ENCODE peak calls at places on chromosomes 1 and 21, in eight cellular contexts. C, L, N, O, X, Q, Z and I are unnamed samples.

GRCh38 chr1:214957330-214958137 is 125.0 kb upstream of the KCNK2 start:
- DNase-seq in X (no peak), Q (no peak), N (no peak), Z (no peak), C (no peak), L (no peak), O (peak), I (no peak)

GRCh38 chr1:114352797-114353196 is 158.2 kb downstream of the TRIM33 start:
- DNase-seq in Z (no peak), N (no peak), Q (no peak), X (no peak), C (peak), O (no peak), L (no peak), I (no peak)

GRCh38 chr1:217431395-217431794 is 199.5 kb downstream of the GPATCH2 start:
- DNase-seq in O (no peak), Z (no peak), Q (no peak), C (no peak), L (no peak), N (no peak), X (no peak), I (no peak)

GRCh38 chr1:12482999-12483398 is 135.0 kb downstream of the DHRS3 start:
- DNase-seq in X (no peak), N (no peak), C (no peak), Z (no peak), O (peak), Q (no peak), L (no peak), I (no peak)

GRCh38 chr1:110337704-110338199 is 1.4 kb upstream of the RBM15 start:
- DNase-seq in O (no peak), N (peak), L (peak), X (peak), C (no peak), Z (no peak), Q (peak), I (no peak)

GRCh38 chr1:8423134-8423701 is 105.3 kb downstream of the SLC45A1 start:
- DNase-seq in Z (no peak), X (no peak), O (no peak), C (peak), L (peak), N (peak), Q (no peak), I (no peak)

GRCh38 chr1:159869173-159869572 is 6.7 kb upstream of the VSIG8 start:
- DNase-seq in L (no peak), X (no peak), C (no peak), Z (no peak), Q (no peak), N (no peak), O (peak), I (no peak)

GRCh38 chr21:33491373-33492102 is at the start of gene DNAJC28:
- DNase-seq in Z (peak), Q (peak), C (peak), N (peak), X (peak), L (peak), O (peak), I (peak)

GRCh38 chr1:152162826-152163463 is 3.9 kb upstream of the RPTN start:
- DNase-seq in L (no peak), O (peak), C (no peak), Q (no peak), Z (no peak), N (no peak), X (no peak), I (no peak)

GRCh38 chr1:156104065-156104810 is 10.3 kb upstream of the LMNA start:
- DNase-seq in Z (peak), O (peak), X (no peak), C (peak), N (peak), Q (peak), L (peak), I (no peak)

GRCh38 chr1:162364498-162364897 is 12.2 kb downstream of the SPATA46 start:
- DNase-seq in C (no peak), Q (no peak), Z (no peak), X (no peak), O (peak), L (no peak), N (no peak), I (no peak)

GRCh38 chr1:110495926-110496600 is 22.9 kb downstream of the KCNA10 start:
- DNase-seq in Z (no peak), L (peak), N (peak), O (peak), X (peak), Q (peak), C (peak), I (no peak)

GRCh38 chr21:25568230-25568629 is 39.1 kb downstream of the MRPL39 start:
- DNase-seq in Z (no peak), N (no peak), O (peak), Q (no peak), L (no peak), C (no peak), X (peak), I (no peak)

GRCh38 chr1:226738421-226738994 is 574 bp downstream of the ITPKB start:
- DNase-seq in L (peak), N (peak), Z (no peak), X (peak), C (no peak), Q (peak), O (peak), I (no peak)

GRCh38 chr1:41322835-41323234 is 38.4 kb upstream of the FOXO6 start:
- DNase-seq in N (no peak), Q (peak), C (peak), O (peak), Z (no peak), X (peak), L (peak), I (no peak)

GRCh38 chr21:20875741-20876140 is 122.5 kb upstream of the NCAM2 start:
- DNase-seq in Z (no peak), L (no peak), X (no peak), C (no peak), Q (no peak), N (no peak), O (no peak), I (no peak)

GRCh38 chr1:228770779-228771223 is 35.5 kb downstream of the RHOU start:
- DNase-seq in L (no peak), Z (no peak), Q (peak), O (no peak), X (no peak), N (no peak), C (no peak), I (no peak)

GRCh38 chr1:54965624-54966340 is 14.6 kb upstream of the TMEM61 start:
- DNase-seq in C (no peak), X (no peak), O (peak), N (no peak), Z (no peak), L (no peak), Q (peak), I (no peak)

GRCh38 chr1:205068457-205069035 is 15.7 kb downstream of the TMEM81 start:
- DNase-seq in Z (no peak), Q (no peak), L (no peak), O (peak), N (no peak), X (no peak), C (no peak), I (no peak)

GRCh38 chr1:198246331-198246730 is 89.5 kb downstream of the NEK7 start:
- DNase-seq in L (no peak), Q (no peak), N (no peak), X (no peak), Z (no peak), C (no peak), O (peak), I (no peak)

GRCh38 chr1:33392639-33393038 is 38.3 kb downstream of the PHC2 start:
- DNase-seq in Q (no peak), Z (no peak), L (no peak), C (no peak), O (no peak), N (no peak), X (no peak), I (no peak)

GRCh38 chr1:58454343-58454742 is 92.2 kb downstream of the OMA1 start:
- DNase-seq in Z (no peak), N (no peak), Q (no peak), X (no peak), O (no peak), C (no peak), L (no peak), I (no peak)

GRCh38 chr21:30199989-30200388 is 15.9 kb downstream of the CLDN8 start:
- DNase-seq in L (no peak), Z (no peak), N (no peak), X (no peak), C (no peak), O (no peak), Q (no peak), I (no peak)

GRCh38 chr1:25997759-25998074 is at the start of gene PAFAH2:
- DNase-seq in O (no peak), L (no peak), N (peak), Z (no peak), Q (no peak), C (no peak), X (peak), I (no peak)

GRCh38 chr1:21397813-21398188 is 42.1 kb upstream of the NBPF3 start:
- DNase-seq in Z (no peak), C (no peak), N (no peak), O (peak), X (peak), Q (no peak), L (peak), I (no peak)

GRCh38 chr1:31479801-31480200 is 66.8 kb downstream of the SERINC2 start:
- DNase-seq in L (no peak), O (peak), Q (no peak), C (no peak), N (no peak), X (no peak), Z (no peak), I (no peak)

GRCh38 chr21:44304846-44305245 is 5.0 kb downstream of the PFKL start:
- DNase-seq in X (peak), C (no peak), Z (no peak), L (peak), O (peak), Q (peak), N (no peak), I (no peak)

GRCh38 chr1:94306521-94306920 is 69.1 kb upstream of the ARHGAP29 start:
- DNase-seq in C (no peak), O (no peak), L (no peak), Z (no peak), Q (no peak), X (no peak), N (no peak), I (no peak)

GRCh38 chr1:94314222-94314858 is 77.0 kb upstream of the ARHGAP29 start:
- DNase-seq in Q (no peak), Z (no peak), O (no peak), N (no peak), X (no peak), C (no peak), L (no peak), I (no peak)

GRCh38 chr1:94309829-94310569 is 72.6 kb upstream of the ARHGAP29 start:
- DNase-seq in X (no peak), N (no peak), C (no peak), O (no peak), Z (no peak), L (no peak), Q (no peak), I (no peak)

GRCh38 chr1:94309216-94309615 is 71.8 kb upstream of the ARHGAP29 start:
- DNase-seq in O (no peak), L (no peak), C (no peak), Q (no peak), N (no peak), Z (no peak), X (no peak), I (no peak)

GRCh38 chr1:94310570-94311270 is 73.3 kb upstream of the ARHGAP29 start:
- DNase-seq in C (no peak), Z (no peak), O (no peak), Q (no peak), X (no peak), N (no peak), L (no peak), I (no peak)
- TF ChIP-seq CTCF in C (no peak), Z (no peak), O (no peak), Q (no peak), X (no peak), N (no peak), L (no peak), I (no peak)

DNA sequence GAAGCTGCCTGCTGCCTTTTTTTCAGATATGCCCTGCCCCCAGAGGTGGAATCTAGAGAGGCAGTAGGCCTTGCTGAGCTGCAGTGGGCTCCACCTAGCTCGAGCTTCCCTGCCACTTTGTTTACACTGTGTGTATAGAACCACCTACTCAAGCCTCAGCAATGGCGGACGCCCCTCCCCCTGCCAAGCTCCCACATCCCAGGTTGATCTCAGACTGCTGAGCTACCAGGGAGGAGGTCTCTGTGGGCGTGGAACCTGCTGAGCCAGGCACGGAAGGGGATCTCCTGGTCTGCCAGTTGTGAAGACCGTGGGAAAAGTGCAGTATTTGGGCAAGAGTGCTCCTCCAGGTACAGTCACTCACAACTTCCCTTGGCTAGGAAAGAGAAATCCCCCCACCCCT is 65.1 kb downstream of the MSH4 start:
- DNase-seq in O (no peak), N (no peak), X (no peak), Q (no peak), Z (no peak), C (no peak), L (no peak), I (no peak)
- TF ChIP-seq CTCF in O (no peak), N (no peak), X (no peak), Q (no peak), Z (no peak), C (no peak), L (no peak), I (no peak)

DNA sequence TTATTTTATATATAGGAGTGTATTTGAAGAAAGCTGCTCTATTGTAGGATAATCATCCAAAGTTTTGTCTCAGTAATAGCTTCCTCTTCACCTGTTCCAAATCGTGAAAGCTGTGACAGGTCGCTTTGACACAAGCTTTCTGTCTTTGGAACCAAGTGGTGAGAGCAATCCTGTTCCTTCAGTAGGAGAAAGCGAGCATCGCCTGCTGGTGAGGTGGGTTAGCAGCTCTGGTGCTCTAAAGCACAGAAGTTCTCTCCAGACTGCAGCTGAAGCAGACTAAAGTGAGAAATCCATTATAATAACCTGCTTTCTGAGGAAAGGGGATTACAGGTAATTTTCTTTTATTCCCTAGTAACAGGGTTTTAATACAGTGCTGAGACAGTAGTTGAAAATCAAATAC is 803.8 kb downstream of the ADGRL2 start:
- DNase-seq in X (peak), O (no peak), Q (no peak), C (no peak), Z (no peak), N (no peak), L (no peak), I (no peak)
- TF ChIP-seq CTCF in X (peak), O (no peak), Q (no peak), C (no peak), Z (no peak), N (no peak), L (no peak), I (peak)

DNA sequence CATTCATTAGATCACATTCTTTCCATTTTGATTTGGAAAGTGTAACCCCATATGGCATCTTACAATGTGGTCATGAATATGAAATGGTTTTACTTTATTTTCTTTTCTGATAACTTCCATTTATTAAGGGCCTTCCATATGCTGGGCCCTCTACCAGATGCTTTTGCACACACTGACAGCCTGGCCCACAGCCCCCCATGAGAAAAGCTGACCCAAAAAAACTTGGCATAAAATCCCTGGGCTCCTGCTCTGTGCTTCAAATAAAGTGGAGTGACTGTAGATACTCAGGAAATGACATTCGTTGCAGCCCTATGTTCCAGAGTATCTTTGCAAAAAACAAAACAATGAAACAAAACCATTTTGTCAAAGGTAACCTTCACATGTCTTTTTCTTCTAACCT is 48.8 kb downstream of the PRDX6 start:
- DNase-seq in X (no peak), L (no peak), Q (no peak), O (no peak), C (no peak), N (no peak), Z (no peak), I (no peak)
- TF ChIP-seq CTCF in X (no peak), L (no peak), Q (no peak), O (no peak), C (no peak), N (no peak), Z (no peak), I (no peak)

GRCh38 chr1:201945157-201945556 is 1.2 kb downstream of the LMOD1 start:
- DNase-seq in O (no peak), Q (no peak), Z (no peak), N (no peak), C (no peak), L (no peak), X (no peak), I (no peak)
- TF ChIP-seq CTCF in O (peak), Q (no peak), Z (no peak), N (no peak), C (peak), L (peak), X (peak), I (peak)